ENCODE peak calls at places on chromosomes 3 and 15, in seven cellular contexts. A, Q, P, O, I, V and L are unnamed samples.

GRCh38 chr3:112350181-112350825 is 17.3 kb downstream of the CD200 start:
- DNase-seq in A (no peak), Q (no peak), P (no peak), O (no peak), I (no peak), V (no peak), L (no peak)

GRCh38 chr3:13210221-13210975 is 137.2 kb upstream of the IQSEC1 start:
- DNase-seq in A (no peak), Q (no peak), P (no peak), O (no peak), I (no peak), V (no peak), L (no peak)

GRCh38 chr15:41622901-41623300 is 37.3 kb upstream of the MGA start:
- DNase-seq in A (no peak), Q (no peak), P (no peak), O (no peak), I (no peak), V (no peak), L (no peak)

GRCh38 chr15:98727115-98728040 is 79.0 kb downstream of the IGF1R start:
- DNase-seq in A (peak; percentile 65), Q (no peak), P (peak; percentile 95), O (peak; percentile 78), I (peak; percentile 85), V (no peak), L (peak; percentile 61)

GRCh38 chr3:42746455-42747450 is 26.3 kb downstream of the CCDC13 start:
- DNase-seq in A (no peak), Q (no peak), P (no peak), O (no peak), I (no peak), V (no peak), L (no peak)

GRCh38 chr3:7146529-7146928 is 285.6 kb downstream of the GRM7 start:
- DNase-seq in A (no peak), Q (no peak), P (no peak), O (no peak), I (no peak), V (no peak), L (no peak)

GRCh38 chr3:178623666-178624255 is 87.5 kb downstream of the KCNMB2 start:
- DNase-seq in A (no peak), Q (no peak), P (no peak), O (no peak), I (no peak), V (no peak), L (no peak)

GRCh38 chr15:59405079-59405478 is 32.4 kb upstream of the MYO1E start:
- DNase-seq in A (no peak), Q (no peak), P (no peak), O (no peak), I (no peak), V (no peak), L (no peak)

GRCh38 chr3:63400259-63400860 is 122.3 kb downstream of the SYNPR start:
- DNase-seq in A (no peak), Q (no peak), P (peak; percentile 7), O (no peak), I (no peak), V (no peak), L (no peak)

GRCh38 chr15:77507911-77508310 is 87.2 kb downstream of the HMG20A start:
- DNase-seq in A (no peak), Q (no peak), P (peak; percentile 47), O (no peak), I (peak; percentile 54), V (no peak), L (no peak)

GRCh38 chr15:87144775-87145174 is 1065.1 kb downstream of the AGBL1 start:
- DNase-seq in A (no peak), Q (no peak), P (peak; percentile 8), O (no peak), I (no peak), V (no peak), L (no peak)

GRCh38 chr3:121748638-121749275 is 784 bp downstream of the GOLGB1 start:
- DNase-seq in A (no peak), Q (no peak), P (peak; percentile 76), O (no peak), I (no peak), V (no peak), L (no peak)

GRCh38 chr15:73935547-73935946 is 9.3 kb downstream of the LOXL1 start:
- DNase-seq in A (no peak), Q (no peak), P (peak; percentile 55), O (no peak), I (no peak), V (no peak), L (no peak)

GRCh38 chr3:184641430-184641829 is 70.4 kb downstream of the MAGEF1 start:
- DNase-seq in A (no peak), Q (no peak), P (no peak), O (no peak), I (no peak), V (no peak), L (no peak)

GRCh38 chr3:170007031-170007663 is 30.6 kb upstream of the GPR160 start:
- DNase-seq in A (no peak), Q (peak; percentile 24), P (peak; percentile 92), O (no peak), I (no peak), V (no peak), L (no peak)

GRCh38 chr3:108595304-108595703 is 5.8 kb downstream of the DZIP3 start:
- DNase-seq in A (no peak), Q (no peak), P (no peak), O (no peak), I (no peak), V (no peak), L (no peak)

GRCh38 chr3:108588616-108589015 is 622 bp downstream of the CIP2A start:
- DNase-seq in A (no peak), Q (no peak), P (peak; percentile 37), O (no peak), I (no peak), V (no peak), L (no peak)

GRCh38 chr3:108589998-108590323 is 439 bp downstream of the DZIP3 start:
- DNase-seq in A (no peak), Q (no peak), P (no peak), O (no peak), I (no peak), V (no peak), L (no peak)

GRCh38 chr3:108590443-108590842 is 921 bp downstream of the DZIP3 start:
- DNase-seq in A (no peak), Q (no peak), P (peak; percentile 66), O (no peak), I (no peak), V (no peak), L (no peak)

GRCh38 chr3:108589081-108589997 is at the start of the genes CIP2A and DZIP3:
- DNase-seq in A (peak; percentile 41), Q (peak; percentile 64), P (peak; percentile 95), O (peak; percentile 86), I (peak; percentile 84), V (peak; percentile 73), L (peak; percentile 93)
- TF ChIP-seq CTCF in A (no peak), Q (no peak), P (peak; percentile 6), O (no peak), I (no peak), V (no peak), L (no peak)

GRCh38 chr3:32215185-32215584 is 23.3 kb upstream of the CMTM8 start:
- DNase-seq in A (no peak), Q (no peak), P (no peak), O (no peak), I (no peak), V (no peak), L (no peak)

GRCh38 chr3:32220006-32220405 is 18.5 kb upstream of the CMTM8 start:
- DNase-seq in A (no peak), Q (no peak), P (peak; percentile 79), O (no peak), I (no peak), V (no peak), L (no peak)

GRCh38 chr3:32219537-32219936 is 18.9 kb upstream of the CMTM8 start:
- DNase-seq in A (no peak), Q (no peak), P (no peak), O (no peak), I (no peak), V (no peak), L (no peak)

GRCh38 chr3:32217339-32217738 is 21.1 kb upstream of the CMTM8 start:
- DNase-seq in A (no peak), Q (no peak), P (no peak), O (no peak), I (no peak), V (no peak), L (no peak)

GRCh38 chr3:32216172-32216783 is 22.2 kb upstream of the CMTM8 start:
- DNase-seq in A (no peak), Q (no peak), P (no peak), O (no peak), I (no peak), V (no peak), L (peak; percentile 56)
- TF ChIP-seq CTCF in A (no peak), Q (no peak), P (no peak), O (no peak), I (no peak), V (no peak), L (no peak)

DNA sequence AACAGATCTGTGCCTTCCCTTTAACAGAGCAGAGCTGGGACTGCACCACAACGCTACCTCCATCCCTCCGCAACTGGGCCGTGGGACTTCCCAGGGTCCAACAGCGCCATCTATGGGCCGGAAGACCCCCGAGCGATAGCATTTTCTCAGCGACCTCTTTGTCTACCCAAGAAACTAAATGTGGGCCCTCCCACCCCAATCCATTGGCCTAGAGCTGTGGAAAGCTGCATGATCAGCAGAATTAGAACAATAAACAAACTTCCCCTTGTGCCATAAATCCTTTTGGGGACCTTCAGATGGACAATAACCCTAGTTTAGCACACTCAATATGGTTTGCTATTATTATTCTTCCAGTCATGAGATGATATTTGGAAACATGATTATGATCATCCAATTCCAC is 74.8 kb upstream of the NTRK3 start:
- DNase-seq in A (no peak), Q (peak; percentile 5), P (peak; percentile 5), O (no peak), I (peak; percentile 17), V (no peak), L (peak; percentile 54)
- TF ChIP-seq CTCF in A (no peak), Q (peak; percentile 41), P (peak; percentile 37), O (peak; percentile 33), I (peak; percentile 34), V (peak; percentile 40), L (peak; percentile 78)

GRCh38 chr3:115165266-115165665 is 18.2 kb upstream of the ZBTB20 start:
- DNase-seq in A (no peak), Q (peak; percentile 6), P (no peak), O (no peak), I (no peak), V (no peak), L (no peak)

GRCh38 chr3:115164374-115165221 is 17.5 kb upstream of the ZBTB20 start:
- DNase-seq in A (no peak), Q (no peak), P (no peak), O (no peak), I (no peak), V (no peak), L (no peak)

GRCh38 chr3:115165701-115166100 is 18.6 kb upstream of the ZBTB20 start:
- DNase-seq in A (no peak), Q (no peak), P (no peak), O (no peak), I (no peak), V (no peak), L (no peak)

GRCh38 chr3:115160295-115160694 is 13.2 kb upstream of the ZBTB20 start:
- DNase-seq in A (no peak), Q (no peak), P (no peak), O (no peak), I (no peak), V (no peak), L (no peak)

GRCh38 chr3:115161866-115162265 is 14.8 kb upstream of the ZBTB20 start:
- DNase-seq in A (no peak), Q (no peak), P (no peak), O (no peak), I (no peak), V (no peak), L (no peak)
- TF ChIP-seq CTCF in A (no peak), Q (no peak), P (no peak), O (no peak), I (no peak), V (no peak), L (no peak)

GRCh38 chr3:168094877-168095610 is 680 bp downstream of the GOLIM4 start:
- DNase-seq in A (peak; percentile 26), Q (peak; percentile 0), P (peak; percentile 64), O (peak; percentile 24), I (peak; percentile 66), V (peak; percentile 51), L (peak; percentile 12)
- TF ChIP-seq CTCF in A (no peak), Q (no peak), P (peak; percentile 39), O (no peak), I (peak; percentile 43), V (peak; percentile 2), L (peak; percentile 37)